ENCODE peak calls at places on chromosome 13, in ten cellular contexts. O, Y, K, W, S, V, I, C, H and N are unnamed samples.

GRCh38 chr13:109778102-109778542 is 8.3 kb downstream of the IRS2 start:
- DNase-seq in Y (no peak), V (peak), S (no peak), O (peak), W (peak), I (no peak), K (no peak), H (no peak), C (peak), N (no peak)

GRCh38 chr13:87798536-87798935 is 127.4 kb downstream of the SLITRK5 start:
- DNase-seq in S (no peak), K (no peak), C (no peak), V (no peak), I (no peak), O (no peak), H (no peak), W (no peak), Y (no peak), N (no peak)

GRCh38 chr13:72853000-72853399 is 71.1 kb downstream of the PIBF1 start:
- DNase-seq in S (no peak), C (no peak), V (no peak), I (no peak), K (no peak), W (no peak), H (no peak), O (no peak), Y (no peak), N (no peak)

GRCh38 chr13:40271931-40272775 is 394.3 kb downstream of the FOXO1 start:
- DNase-seq in Y (peak), V (no peak), C (peak), O (no peak), W (peak), H (peak), S (peak), I (no peak), K (peak), N (peak)

GRCh38 chr13:98189841-98190505 is 12.9 kb upstream of the RNF113B start:
- DNase-seq in V (no peak), Y (no peak), C (no peak), H (no peak), I (no peak), O (no peak), W (no peak), S (peak), K (no peak), N (no peak)

GRCh38 chr13:72141845-72142470 is 275.0 kb upstream of the DACH1 start:
- DNase-seq in W (no peak), S (no peak), O (no peak), C (no peak), H (no peak), V (no peak), Y (no peak), K (peak), I (no peak), N (no peak)

GRCh38 chr13:90519157-90519556 is 828.3 kb upstream of the MIR17HG start:
- DNase-seq in C (no peak), W (no peak), I (peak), H (no peak), S (no peak), K (no peak), O (no peak), V (no peak), Y (no peak), N (no peak)

GRCh38 chr13:106548064-106548696 is 12.7 kb upstream of the EFNB2 start:
- DNase-seq in W (no peak), K (no peak), O (no peak), C (no peak), H (no peak), Y (no peak), V (no peak), I (no peak), S (no peak), N (no peak)

GRCh38 chr13:82116422-82116989 is 1765.8 kb downstream of the SLITRK1 start:
- DNase-seq in K (no peak), W (no peak), S (no peak), V (no peak), I (no peak), H (no peak), C (no peak), Y (no peak), O (no peak), N (no peak)

GRCh38 chr13:100523437-100523836 is 65.2 kb downstream of the GGACT start:
- DNase-seq in W (no peak), O (no peak), Y (no peak), H (no peak), V (no peak), K (no peak), C (no peak), I (no peak), S (no peak), N (no peak)

GRCh38 chr13:50129923-50130685 is 114.9 kb downstream of the KCNRG start:
- DNase-seq in W (peak), V (peak), K (no peak), O (no peak), C (peak), H (peak), I (peak), S (peak), Y (peak), N (peak)

GRCh38 chr13:86080340-86080995 is 281.2 kb upstream of the SLITRK6 start:
- DNase-seq in C (no peak), H (no peak), Y (no peak), S (no peak), K (no peak), W (no peak), I (no peak), V (no peak), O (no peak), N (no peak)

GRCh38 chr13:100989424-100989823 is 314.8 kb upstream of the TMTC4 start:
- DNase-seq in C (no peak), H (no peak), O (no peak), V (no peak), Y (no peak), W (no peak), K (no peak), I (no peak), S (no peak), N (no peak)

GRCh38 chr13:101626925-101627555 is 174.6 kb downstream of the ITGBL1 start:
- DNase-seq in K (no peak), W (peak), O (no peak), Y (peak), H (peak), I (no peak), S (no peak), C (no peak), V (no peak), N (no peak)

GRCh38 chr13:48043789-48044503 is 6.4 kb downstream of the NUDT15 start:
- DNase-seq in I (no peak), C (no peak), O (no peak), V (no peak), W (peak), K (no peak), S (no peak), H (no peak), Y (no peak), N (no peak)

GRCh38 chr13:57630661-57631606 is 610 bp upstream of the PCDH17 start:
- DNase-seq in I (no peak), O (no peak), K (no peak), S (no peak), C (no peak), Y (no peak), V (peak), H (no peak), W (peak), N (no peak)

GRCh38 chr13:22744688-22745452 is 435.9 kb upstream of the SGCG start:
- DNase-seq in O (peak), V (no peak), W (no peak), H (no peak), I (no peak), K (no peak), Y (no peak), C (no peak), S (no peak), N (no peak)

GRCh38 chr13:81304121-81304659 is 963.3 kb upstream of the SPRY2 start:
- DNase-seq in Y (no peak), O (no peak), W (no peak), K (no peak), I (no peak), C (no peak), V (no peak), S (no peak), H (no peak), N (no peak)

GRCh38 chr13:98345103-98345899 is 168.2 kb upstream of the RNF113B start:
- DNase-seq in K (no peak), Y (no peak), S (no peak), W (no peak), O (no peak), H (no peak), C (no peak), I (no peak), V (no peak), N (no peak)

GRCh38 chr13:99217461-99218101 is 16.9 kb downstream of the UBAC2 start:
- DNase-seq in K (no peak), I (peak), O (no peak), S (no peak), V (no peak), Y (no peak), W (no peak), H (no peak), C (no peak), N (no peak)

GRCh38 chr13:106650690-106651205 is 82.8 kb upstream of the ARGLU1 start:
- DNase-seq in O (no peak), V (no peak), K (no peak), W (no peak), S (no peak), I (no peak), C (no peak), Y (no peak), H (no peak), N (no peak)

GRCh38 chr13:52830946-52831345 is 17.5 kb downstream of the PCDH8 start:
- DNase-seq in O (no peak), S (no peak), C (no peak), K (no peak), W (peak), Y (no peak), I (no peak), H (peak), V (no peak), N (no peak)

GRCh38 chr13:20475927-20476691 is 49.5 kb downstream of the CRYL1 start:
- DNase-seq in H (no peak), Y (peak), C (no peak), O (no peak), W (no peak), S (no peak), I (no peak), K (peak), V (peak), N (no peak)

GRCh38 chr13:61258185-61258584 is 157.5 kb downstream of the PCDH20 start:
- DNase-seq in V (no peak), W (no peak), O (no peak), H (no peak), C (no peak), K (no peak), Y (no peak), I (no peak), S (no peak), N (no peak)

GRCh38 chr13:28438598-28439334 is 56.2 kb downstream of the FLT1 start:
- DNase-seq in S (no peak), V (no peak), O (no peak), I (no peak), K (no peak), Y (no peak), H (no peak), W (no peak), C (no peak), N (no peak)

GRCh38 chr13:102231486-102231885 is 170.4 kb downstream of the FGF14 start:
- DNase-seq in O (no peak), C (no peak), K (no peak), H (no peak), W (no peak), I (no peak), V (no peak), Y (no peak), S (no peak), N (no peak)

GRCh38 chr13:108812165-108812564 is 182.8 kb downstream of the MYO16 start:
- DNase-seq in S (no peak), C (no peak), H (no peak), Y (no peak), W (no peak), O (no peak), K (no peak), V (no peak), I (no peak), N (no peak)

GRCh38 chr13:61770697-61771096 is 355.0 kb upstream of the PCDH20 start:
- DNase-seq in V (peak), W (no peak), K (no peak), O (no peak), I (no peak), S (no peak), H (no peak), Y (no peak), C (no peak), N (peak)

GRCh38 chr13:93007928-93008327 is 218.7 kb upstream of the GPC6 start:
- DNase-seq in H (no peak), O (no peak), Y (no peak), S (no peak), I (no peak), V (no peak), W (no peak), K (no peak), C (no peak), N (no peak)

GRCh38 chr13:44232729-44233128 is 140.9 kb upstream of the SERP2 start:
- DNase-seq in K (no peak), C (no peak), Y (no peak), W (no peak), S (no peak), I (no peak), O (no peak), H (no peak), V (no peak), N (no peak)
- H3K27ac ChIP-seq in K (peak), C (peak), Y (peak), W (no peak), S (no peak), I (no peak), O (no peak), H (no peak), V (no peak), N (peak)

GRCh38 chr13:29523199-29523931 is 72.1 kb downstream of the SLC7A1 start:
- DNase-seq in C (no peak), I (no peak), K (no peak), V (no peak), W (peak), H (no peak), O (no peak), Y (no peak), S (peak), N (no peak)
- H3K27ac ChIP-seq in C (no peak), I (peak), K (no peak), V (no peak), W (peak), H (no peak), O (no peak), Y (no peak), S (peak), N (no peak)

GRCh38 chr13:97119899-97120745 is 102.0 kb upstream of the MBNL2 start:
- DNase-seq in H (no peak), I (no peak), S (no peak), O (no peak), K (no peak), Y (no peak), V (no peak), W (peak), C (no peak), N (no peak)

GRCh38 chr13:97114696-97115095 is 107.4 kb upstream of the MBNL2 start:
- DNase-seq in K (no peak), O (no peak), V (peak), W (no peak), I (no peak), S (no peak), Y (no peak), C (no peak), H (no peak), N (no peak)

GRCh38 chr13:97116754-97117153 is 105.4 kb upstream of the MBNL2 start:
- DNase-seq in Y (no peak), H (no peak), O (no peak), S (no peak), K (no peak), C (no peak), I (no peak), V (no peak), W (peak), N (no peak)

GRCh38 chr13:97120976-97121375 is 101.2 kb upstream of the MBNL2 start:
- DNase-seq in O (no peak), H (no peak), V (no peak), Y (no peak), C (no peak), S (no peak), K (no peak), W (no peak), I (no peak), N (no peak)

DNA sequence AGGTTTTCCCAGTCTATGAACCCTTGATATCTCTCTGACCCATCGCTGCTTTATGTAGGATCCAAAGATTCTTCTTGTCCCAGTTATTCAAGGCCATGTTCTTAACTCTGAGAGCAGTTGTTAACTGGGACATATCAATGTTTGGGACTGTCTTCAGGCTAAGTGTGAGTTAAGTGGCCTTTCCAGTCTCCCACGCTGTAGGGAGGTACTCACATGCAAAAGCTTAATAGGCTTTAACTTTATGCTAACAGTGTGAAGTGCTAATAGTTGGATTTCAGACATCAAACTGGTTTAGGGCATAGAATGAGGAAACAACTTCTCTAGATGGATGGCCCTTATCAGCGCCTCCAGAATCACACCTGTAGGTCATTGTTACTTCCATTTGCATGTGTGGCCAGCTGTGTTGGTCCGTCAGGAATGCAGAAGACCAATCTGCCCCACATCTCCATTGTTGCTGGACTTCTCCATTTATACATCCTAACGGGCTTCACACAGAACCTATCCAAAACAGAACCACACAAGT is 104.7 kb upstream of the MBNL2 start:
- DNase-seq in Y (no peak), C (no peak), H (no peak), K (no peak), O (no peak), I (no peak), V (no peak), S (no peak), W (no peak), N (no peak)
- H3K27ac ChIP-seq in Y (no peak), C (no peak), H (no peak), K (no peak), O (no peak), I (peak), V (no peak), S (no peak), W (no peak), N (no peak)

GRCh38 chr13:84870190-84870589 is 929.0 kb downstream of the SLITRK6 start:
- DNase-seq in I (no peak), Y (no peak), S (no peak), H (peak), W (peak), C (no peak), K (no peak), O (no peak), V (no peak), N (no peak)

GRCh38 chr13:84864341-84864740 is 934.9 kb downstream of the SLITRK6 start:
- DNase-seq in V (no peak), I (no peak), H (no peak), S (no peak), O (no peak), K (no peak), W (no peak), C (no peak), Y (no peak), N (no peak)

DNA sequence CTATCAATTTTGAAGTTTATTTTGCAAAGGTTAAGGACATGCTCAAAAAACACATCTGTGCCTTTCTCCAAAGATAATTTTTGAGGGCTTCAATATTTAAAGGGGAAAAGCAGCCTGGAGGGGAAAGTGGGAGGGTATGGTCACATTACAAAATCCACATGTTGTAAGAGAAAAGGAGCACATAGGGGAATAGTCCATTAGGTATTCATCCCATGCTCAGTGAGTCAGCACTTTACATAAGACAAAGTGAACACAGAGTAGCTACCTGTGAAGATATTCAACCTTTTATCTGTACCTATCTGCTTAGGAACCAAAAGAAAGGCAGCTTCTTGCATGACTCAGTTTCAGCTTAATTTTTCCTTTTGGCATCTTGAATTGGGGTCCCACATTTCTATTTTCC is 932.0 kb downstream of the SLITRK6 start:
- DNase-seq in S (no peak), O (no peak), C (no peak), K (no peak), H (no peak), W (no peak), V (no peak), I (no peak), Y (no peak), N (no peak)
- H3K27ac ChIP-seq in S (no peak), O (no peak), C (no peak), K (no peak), H (no peak), W (no peak), V (no peak), I (no peak), Y (no peak), N (no peak)

GRCh38 chr13:112063807-112064206 is 3.1 kb upstream of the SOX1 start:
- DNase-seq in C (no peak), S (no peak), K (no peak), H (no peak), O (no peak), W (no peak), I (no peak), V (no peak), Y (no peak), N (no peak)
- H3K27ac ChIP-seq in C (no peak), S (no peak), K (no peak), H (no peak), O (no peak), W (no peak), I (no peak), V (no peak), Y (no peak), N (no peak)